ENCODE peak calls at places on chromosomes 12 and 14, in nine cellular contexts. U is upper lobe of left lung, K is breast epithelium, H is stomach, T is endothelial cell of umbilical vein, M is GM12878, P is SK-N-SH, Z is HCT116, X is HL-60. N is an unnamed sample.

GRCh38 chr12:122909442-122910288 is 13.7 kb upstream of the VPS37B start:
- DNase-seq in K (no peak), X (no peak), P (peak), T (no peak), M (no peak), Z (no peak), H (no peak), U (no peak), N (peak)

GRCh38 chr14:63174760-63175191 is 29.5 kb upstream of the RHOJ start:
- DNase-seq in K (no peak), Z (peak), H (no peak), T (peak), M (no peak), X (no peak), U (no peak), P (peak), N (peak)

GRCh38 chr14:26531894-26532293 is 65.9 kb downstream of the NOVA1 start:
- DNase-seq in K (no peak), X (no peak), U (no peak), P (no peak), M (no peak), H (no peak), Z (no peak), T (no peak), N (peak)

GRCh38 chr14:104105071-104105821 is 19.7 kb downstream of the ASPG start:
- DNase-seq in K (peak), P (no peak), Z (no peak), U (peak), X (no peak), H (peak), T (no peak), M (no peak), N (no peak)

GRCh38 chr12:109723311-109723791 is 9.7 kb downstream of the FAM222A start:
- DNase-seq in H (peak), T (no peak), X (no peak), U (peak), M (no peak), K (peak), Z (no peak), P (peak), N (no peak)

GRCh38 chr14:95183532-95184412 is 26.4 kb upstream of the DICER1 start:
- DNase-seq in T (peak), X (no peak), U (no peak), H (no peak), P (no peak), Z (no peak), K (no peak), M (peak), N (no peak)

GRCh38 chr12:124613151-124613585 is 45.8 kb upstream of the NCOR2 start:
- DNase-seq in P (no peak), Z (no peak), K (no peak), U (no peak), M (no peak), X (no peak), H (peak), T (peak), N (no peak)

GRCh38 chr12:96534339-96534738 is 45.0 kb downstream of the CFAP54 start:
- DNase-seq in K (no peak), H (no peak), Z (no peak), T (peak), M (no peak), P (no peak), X (no peak), U (no peak), N (no peak)

GRCh38 chr12:64995831-64996230 is 125.3 kb downstream of the WIF1 start:
- DNase-seq in P (no peak), M (no peak), K (no peak), X (no peak), H (no peak), U (no peak), Z (no peak), T (no peak), N (no peak)

GRCh38 chr12:6700646-6701051 is at the start of gene PIANP:
- DNase-seq in K (no peak), U (peak), Z (no peak), M (no peak), T (no peak), H (peak), X (no peak), P (peak), N (peak)

GRCh38 chr14:94622653-94623421 is 10.6 kb downstream of the SERPINA3 start:
- DNase-seq in K (no peak), X (no peak), T (no peak), Z (no peak), P (no peak), M (no peak), H (no peak), U (no peak), N (no peak)

GRCh38 chr12:92145481-92145730 is 240 bp downstream of the BTG1 start:
- DNase-seq in M (no peak), Z (no peak), H (no peak), X (peak), T (no peak), K (no peak), P (no peak), U (no peak), N (no peak)

GRCh38 chr12:100672075-100672592 is 98.7 kb downstream of the GAS2L3 start:
- DNase-seq in Z (no peak), K (no peak), U (peak), X (peak), M (no peak), P (peak), T (peak), H (no peak), N (peak)

GRCh38 chr14:56268653-56269052 is 150.4 kb downstream of the PELI2 start:
- DNase-seq in H (no peak), M (no peak), X (no peak), P (no peak), K (no peak), T (no peak), U (no peak), Z (no peak), N (peak)

GRCh38 chr14:74364271-74364880 is 16.1 kb downstream of the VRTN start:
- DNase-seq in T (no peak), U (no peak), X (no peak), H (no peak), Z (no peak), M (no peak), K (no peak), P (no peak), N (no peak)

GRCh38 chr12:1912580-1913376 is 5.7 kb downstream of the CACNA2D4 start:
- DNase-seq in T (peak), Z (no peak), P (peak), X (no peak), K (peak), M (no peak), U (no peak), H (peak), N (no peak)

GRCh38 chr12:46387697-46388096 is 15.1 kb upstream of the SLC38A2 start:
- DNase-seq in H (no peak), M (no peak), Z (no peak), T (no peak), U (no peak), X (no peak), P (no peak), K (no peak), N (peak)

GRCh38 chr12:123992118-123992825 is 19.3 kb downstream of the ZNF664 start:
- DNase-seq in T (no peak), U (no peak), Z (no peak), K (no peak), P (no peak), X (no peak), H (no peak), M (no peak), N (no peak)

GRCh38 chr12:96811083-96811482 is 96.0 kb upstream of the NEDD1 start:
- DNase-seq in H (no peak), K (no peak), P (no peak), T (peak), X (no peak), Z (no peak), U (no peak), M (no peak), N (no peak)

GRCh38 chr14:34231626-34232025 is 230.4 kb downstream of the SPTSSA start:
- DNase-seq in K (no peak), U (no peak), P (no peak), H (peak), Z (no peak), T (no peak), X (no peak), M (no peak), N (no peak)

GRCh38 chr14:32256606-32257005 is 53.5 kb upstream of the RNU6-8 start:
- DNase-seq in P (no peak), H (no peak), T (no peak), U (no peak), M (no peak), X (no peak), K (no peak), Z (no peak), N (no peak)

GRCh38 chr12:80268924-80269749 is 169.8 kb downstream of the OTOGL start:
- DNase-seq in U (no peak), X (no peak), H (no peak), K (no peak), M (no peak), Z (peak), T (peak), P (no peak), N (no peak)

GRCh38 chr12:31518680-31519227 is 72.2 kb downstream of the DENND5B start:
- DNase-seq in M (no peak), T (peak), K (no peak), U (no peak), P (peak), Z (peak), X (no peak), H (no peak), N (peak)

GRCh38 chr12:89632778-89633177 is 75.9 kb downstream of the ATP2B1 start:
- DNase-seq in K (no peak), X (no peak), P (no peak), T (no peak), U (no peak), Z (no peak), M (no peak), H (no peak), N (no peak)

GRCh38 chr12:48004941-48005749 is 869 bp upstream of the COL2A1 start:
- DNase-seq in P (no peak), M (no peak), X (no peak), H (no peak), U (peak), K (no peak), T (no peak), Z (no peak), N (peak)

GRCh38 chr14:61226015-61226654 is 55.0 kb downstream of the TMEM30B start:
- DNase-seq in T (no peak), X (no peak), K (no peak), M (no peak), U (no peak), Z (no peak), P (no peak), H (no peak), N (no peak)

GRCh38 chr12:78018939-78019338 is 188.2 kb downstream of the NAV3 start:
- DNase-seq in H (no peak), M (no peak), Z (no peak), P (no peak), U (no peak), X (peak), T (no peak), K (no peak), N (no peak)

GRCh38 chr12:116565963-116566362 is 6.8 kb downstream of the MAP1LC3B2 start:
- DNase-seq in U (no peak), H (no peak), Z (no peak), T (no peak), M (no peak), K (no peak), P (no peak), X (no peak), N (no peak)

GRCh38 chr14:99595034-99595433 is 9.0 kb downstream of the CCDC85C start:
- DNase-seq in M (peak), Z (no peak), X (no peak), K (no peak), P (no peak), U (no peak), T (no peak), H (no peak), N (no peak)

GRCh38 chr12:8887285-8887715 is 27.0 kb upstream of the PHC1 start:
- DNase-seq in K (no peak), Z (no peak), X (no peak), P (no peak), M (no peak), H (no peak), U (no peak), T (peak), N (no peak)

GRCh38 chr12:91181053-91181452 is 1.6 kb downstream of the DCN start:
- DNase-seq in Z (no peak), X (no peak), K (no peak), P (no peak), H (no peak), T (peak), M (no peak), U (no peak), N (no peak)

GRCh38 chr14:50335389-50335788 is 23.3 kb downstream of the DMAC2L start:
- DNase-seq in Z (no peak), T (peak), X (no peak), P (peak), K (no peak), U (no peak), H (no peak), M (no peak), N (peak)

DNA sequence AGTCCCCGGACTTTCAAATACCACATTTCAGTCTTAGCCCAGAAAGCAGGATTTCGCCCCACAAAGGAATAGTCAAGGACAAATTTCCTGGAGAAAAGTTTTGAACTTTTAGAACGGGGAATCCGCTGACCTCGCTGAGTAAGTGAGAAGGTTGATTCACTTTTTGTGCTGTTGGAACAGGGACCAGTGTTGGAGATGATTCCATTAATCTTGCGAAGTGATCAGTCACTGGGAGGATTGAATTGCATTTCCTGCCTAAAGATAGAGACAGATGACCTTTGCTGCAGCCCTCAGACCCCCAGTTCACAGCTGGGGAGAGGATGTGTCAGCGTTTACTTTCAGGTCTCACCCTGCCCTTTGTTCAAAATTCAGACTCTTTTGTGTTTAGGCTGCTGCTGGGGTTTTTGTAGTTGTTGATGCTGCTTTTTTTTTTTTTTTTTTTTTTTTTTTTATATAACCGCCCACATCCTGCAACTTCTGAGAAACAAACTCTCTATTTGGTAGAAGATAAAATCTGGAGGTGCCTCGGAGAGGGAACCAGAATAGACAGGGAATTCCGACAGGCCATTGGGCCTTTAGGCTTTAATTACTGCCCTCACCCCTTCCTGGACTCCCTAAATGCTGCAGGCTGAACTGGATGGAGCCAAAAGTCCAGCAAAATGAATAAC is 9.8 kb upstream of the KDM2B start:
- DNase-seq in K (no peak), Z (no peak), H (no peak), M (peak), P (no peak), X (no peak), U (no peak), T (no peak), N (peak)
- TF ChIP-seq POLR2AphosphoS5 in K (no peak), Z (no peak), H (no peak), M (no peak), P (no peak), X (no peak), U (no peak), T (no peak), N (no peak)

DNA sequence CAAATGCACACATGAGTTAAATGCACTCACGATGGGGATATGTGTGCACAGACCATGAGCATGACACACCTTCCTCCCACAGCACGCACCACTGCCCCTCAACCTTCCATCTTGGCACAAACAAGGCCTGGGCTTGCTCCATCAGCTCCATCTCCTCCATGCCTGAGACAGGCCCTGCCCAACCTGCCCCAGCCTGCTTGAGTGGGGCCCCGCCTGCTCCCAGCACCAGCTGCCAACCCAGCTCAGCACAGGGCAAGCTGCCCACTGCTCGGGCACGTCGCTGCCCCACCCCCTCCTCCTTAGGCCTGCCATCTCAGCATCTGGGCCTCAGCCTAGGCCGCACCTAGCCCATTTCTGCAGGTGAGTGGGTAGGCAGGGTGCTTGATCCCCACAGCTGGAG is 27.6 kb upstream of the KRT78 start:
- DNase-seq in P (no peak), X (no peak), M (no peak), K (no peak), U (peak), Z (no peak), H (peak), T (no peak), N (no peak)
- TF ChIP-seq POLR2AphosphoS5 in P (no peak), X (no peak), M (no peak), K (no peak), U (no peak), Z (no peak), H (no peak), T (no peak), N (no peak)

GRCh38 chr12:111776836-111777344 is 10.2 kb downstream of the ALDH2 start:
- DNase-seq in T (no peak), H (no peak), Z (no peak), X (no peak), P (no peak), U (no peak), M (no peak), K (no peak), N (no peak)

GRCh38 chr12:111773801-111774551 is 7.2 kb downstream of the ALDH2 start:
- DNase-seq in T (no peak), Z (no peak), H (peak), U (no peak), K (peak), X (peak), M (no peak), P (no peak), N (no peak)

GRCh38 chr12:111777345-111778045 is 10.8 kb downstream of the ALDH2 start:
- DNase-seq in X (peak), H (peak), M (no peak), U (peak), K (no peak), T (no peak), Z (no peak), P (no peak), N (no peak)

GRCh38 chr12:111780166-111780565 is 13.4 kb downstream of the ALDH2 start:
- DNase-seq in U (no peak), T (no peak), M (no peak), K (no peak), Z (no peak), X (no peak), H (no peak), P (no peak), N (no peak)

GRCh38 chr12:111775205-111776193 is 8.8 kb downstream of the ALDH2 start:
- DNase-seq in H (peak), X (peak), M (peak), P (peak), T (peak), Z (no peak), U (no peak), K (peak), N (no peak)
- TF ChIP-seq POLR2AphosphoS5 in H (peak), X (peak), M (peak), P (no peak), T (no peak), Z (no peak), U (peak), K (peak), N (no peak)

GRCh38 chr12:114920828-114921579 is 237.0 kb upstream of the TBX3 start:
- DNase-seq in M (no peak), U (no peak), H (no peak), K (no peak), X (no peak), P (no peak), Z (no peak), T (no peak), N (no peak)
- TF ChIP-seq POLR2AphosphoS5 in M (no peak), U (no peak), H (no peak), K (no peak), X (no peak), P (no peak), Z (no peak), T (no peak), N (no peak)